ENCODE peak calls at places on chromosomes 6 and 20, in five cellular contexts. F is H1, I is trophoblast cell, X is IMR-90, D is H9. O is an unnamed sample.
A peak's percentile ranks its signal among the peaks of the same experiment; 100 is the strongest.

GRCh38 chr20:46807998-46808397 is 86.6 kb upstream of the EYA2 start:
- DNase-seq in X (no peak), F (no peak), D (no peak), I (peak; percentile 57), O (no peak)

GRCh38 chr6:4961322-4962168 is 42.3 kb downstream of the RPP40 start:
- DNase-seq in I (no peak), X (peak; percentile 65), F (no peak), D (no peak), O (no peak)

GRCh38 chr20:38272398-38272797 is 11.9 kb upstream of the KIAA1755 start:
- DNase-seq in D (no peak), I (peak; percentile 4), X (peak; percentile 74), F (no peak), O (no peak)

GRCh38 chr6:42249279-42249678 is 31.6 kb upstream of the MRPS10 start:
- DNase-seq in X (peak; percentile 32), I (no peak), F (no peak), D (no peak), O (no peak)

GRCh38 chr20:37627060-37627766 is 66.6 kb upstream of the CTNNBL1 start:
- DNase-seq in X (peak; percentile 55), I (peak; percentile 86), F (peak; percentile 77), D (peak; percentile 69), O (peak; percentile 82)

GRCh38 chr20:58111340-58112016 is 117.0 kb downstream of the ANKRD60 start:
- DNase-seq in D (peak; percentile 8), I (peak; percentile 70), X (no peak), F (peak; percentile 32), O (no peak)

GRCh38 chr20:62360854-62361798 is 6.0 kb downstream of the LAMA5 start:
- DNase-seq in F (peak; percentile 66), X (no peak), I (peak; percentile 53), D (peak; percentile 73), O (no peak)

GRCh38 chr20:1900321-1900791 is 5.1 kb downstream of the SIRPA start:
- DNase-seq in X (peak; percentile 80), F (peak; percentile 65), I (peak; percentile 47), D (peak; percentile 90), O (peak; percentile 61)

GRCh38 chr20:43015566-43015965 is 174.1 kb downstream of the PTPRT start:
- DNase-seq in F (no peak), D (no peak), I (no peak), X (no peak), O (no peak)

GRCh38 chr6:157223486-157223885 is 99.8 kb downstream of the TMEM242 start:
- DNase-seq in X (no peak), I (no peak), D (no peak), F (no peak), O (no peak)

GRCh38 chr20:48463916-48464315 is 363.9 kb downstream of the PREX1 start:
- DNase-seq in D (no peak), F (no peak), X (peak; percentile 63), I (peak; percentile 10), O (no peak)

GRCh38 chr6:14711056-14711703 is 534.7 kb upstream of the JARID2 start:
- DNase-seq in I (peak; percentile 86), F (no peak), D (peak; percentile 66), X (peak; percentile 98), O (no peak)

GRCh38 chr6:139349464-139350020 is 24.9 kb downstream of the CITED2 start:
- DNase-seq in D (no peak), I (peak; percentile 90), X (no peak), F (no peak), O (no peak)

GRCh38 chr6:136927313-136927712 is 5.2 kb downstream of the SLC35D3 start:
- DNase-seq in D (peak; percentile 51), F (peak; percentile 57), X (peak; percentile 10), I (no peak), O (peak; percentile 14)

GRCh38 chr6:108559097-108559883 is 1.4 kb upstream of the FOXO3 start:
- DNase-seq in X (peak; percentile 84), D (peak; percentile 69), F (peak; percentile 82), I (peak; percentile 92), O (peak; percentile 80)

GRCh38 chr6:108558372-108559096 is 2.2 kb upstream of the FOXO3 start:
- DNase-seq in F (peak; percentile 93), D (peak; percentile 98), I (peak; percentile 100), X (peak; percentile 99), O (peak; percentile 98)

GRCh38 chr6:108560463-108561308 is at the start of gene FOXO3:
- DNase-seq in F (peak; percentile 85), I (peak; percentile 91), X (peak; percentile 80), D (peak; percentile 94), O (peak; percentile 89)

GRCh38 chr6:108561742-108562502 is 1.2 kb downstream of the FOXO3 start:
- DNase-seq in X (peak; percentile 31), F (peak; percentile 72), I (peak; percentile 48), D (peak; percentile 43), O (peak; percentile 26)

GRCh38 chr6:108559884-108560462 is 744 bp upstream of the FOXO3 start:
- DNase-seq in X (peak; percentile 74), D (peak; percentile 74), F (no peak), I (peak; percentile 77), O (peak; percentile 73)
- H3K14ac ChIP-seq in X (peak overlapping the region; percentile 72), D (no peak overlapping the region), F (no peak overlapping the region), I (peak overlapping the region; percentile 89), O (peak overlapping the region; percentile 82)

GRCh38 chr20:51596656-51597388 is 54.3 kb upstream of the NFATC2 start:
- DNase-seq in D (no peak), X (no peak), I (no peak), F (no peak), O (no peak)
- H3K4me1 ChIP-seq in D (peaks cover 4% of the 10 kb centered on the region), X (no peaks in the 10 kb centered on the region), I (peaks cover 2% of the 10 kb centered on the region), F (peaks cover 2% of the 10 kb centered on the region), O (peaks cover 18% of the 10 kb centered on the region)

GRCh38 chr6:44487611-44488010 is 100.1 kb downstream of the CDC5L start:
- DNase-seq in X (peak; percentile 34), D (no peak), I (no peak), F (no peak), O (no peak)
- H3K14ac ChIP-seq in X (no peak overlapping the region), D (no peak overlapping the region), I (no peak overlapping the region), F (no peak overlapping the region), O (no peak overlapping the region)

GRCh38 chr20:32920530-32921298 is 62.0 kb downstream of the EFCAB8 start:
- DNase-seq in X (no peak), F (no peak), D (no peak), I (no peak), O (no peak)
- H3K4me1 ChIP-seq in X (no peaks in the 10 kb centered on the region), F (no peaks in the 10 kb centered on the region), D (no peaks in the 10 kb centered on the region), I (no peaks in the 10 kb centered on the region), O (no peaks in the 10 kb centered on the region)

DNA sequence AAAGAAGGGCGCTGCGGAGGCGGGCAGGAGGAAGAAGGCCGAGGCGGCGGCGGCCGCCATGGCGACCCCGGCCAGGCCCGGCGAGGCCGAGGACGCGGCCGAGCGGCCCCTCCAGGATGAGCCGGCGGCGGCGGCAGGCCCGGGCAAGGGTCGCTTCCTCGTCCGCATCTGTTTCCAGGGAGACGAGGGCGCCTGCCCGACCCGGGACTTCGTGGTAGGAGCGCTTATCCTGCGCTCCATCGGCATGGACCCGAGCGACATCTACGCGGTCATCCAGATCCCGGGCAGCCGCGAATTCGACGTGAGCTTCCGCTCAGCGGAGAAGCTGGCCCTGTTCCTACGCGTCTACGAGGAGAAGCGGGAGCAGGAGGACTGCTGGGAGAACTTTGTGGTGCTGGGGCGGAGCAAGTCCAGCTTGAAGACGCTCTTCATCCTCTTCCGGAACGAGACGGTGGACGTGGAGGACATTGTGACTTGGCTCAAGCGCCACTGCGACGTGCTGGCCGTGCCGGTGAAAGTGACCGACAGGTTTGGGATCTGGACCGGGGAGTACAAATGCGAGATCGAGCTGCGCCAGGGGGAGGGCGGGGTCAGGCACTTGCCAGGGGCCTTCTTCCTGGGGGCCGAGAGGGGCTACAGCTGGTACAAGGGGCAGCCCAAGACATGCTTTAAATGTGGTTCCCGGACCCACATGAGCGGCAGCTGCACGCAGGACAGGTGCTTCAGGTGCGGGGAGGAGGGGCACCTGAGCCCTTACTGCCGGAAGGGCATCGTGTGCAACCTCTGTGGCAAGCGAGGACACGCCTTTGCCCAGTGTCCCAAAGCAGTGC is 770 bp downstream of the ZCCHC3 start:
- DNase-seq in F (peak; percentile 65), X (peak; percentile 71), I (peak; percentile 53), D (no peak), O (no peak)
- H3K14ac ChIP-seq in F (no peak overlapping the region), X (peak overlapping the region; percentile 97), I (peak overlapping the region; percentile 85), D (peak overlapping the region; percentile 80), O (no peak overlapping the region)

GRCh38 chr6:1387632-1388031 is 1.7 kb upstream of the FOXF2 start:
- DNase-seq in F (no peak), X (no peak), I (no peak), D (no peak), O (peak; percentile 23)
- H3K4me1 ChIP-seq in F (peaks cover 15% of the 10 kb centered on the region), X (peaks cover 8% of the 10 kb centered on the region), I (peaks cover 13% of the 10 kb centered on the region), D (no peaks in the 10 kb centered on the region), O (peaks cover 9% of the 10 kb centered on the region)

O was measured in neuronal stem cell.